ENCODE peak calls at places on chromosome 14, in seven cellular contexts. U, O, M, X, N, W and H are unnamed samples. For H3K9me3, the result is how much of the 10 kb centered on the place peaks cover.

GRCh38 chr14:21428930-21429329 is 27.0 kb downstream of the CHD8 start:
- DNase-seq in U (no peak), O (no peak), M (no peak), X (no peak), N (no peak), W (no peak), H (no peak)

GRCh38 chr14:102201369-102201748 is 61.7 kb downstream of the WDR20 start:
- DNase-seq in U (no peak), O (no peak), M (no peak), X (no peak), N (no peak), W (no peak), H (no peak)

GRCh38 chr14:71487941-71488340 is 444.3 kb upstream of the RGS6 start:
- DNase-seq in U (no peak), O (no peak), M (no peak), X (no peak), N (no peak), W (no peak), H (no peak)

GRCh38 chr14:22994762-22995275 is 12.5 kb upstream of the AJUBA start:
- DNase-seq in U (peak), O (peak), M (peak), X (peak), N (peak), W (peak), H (peak)

GRCh38 chr14:33842299-33842698 is 108.6 kb downstream of the EGLN3 start:
- DNase-seq in U (no peak), O (no peak), M (no peak), X (no peak), N (no peak), W (peak), H (peak)

GRCh38 chr14:75911883-75912282 is 69.9 kb downstream of the TGFB3 start:
- DNase-seq in U (no peak), O (no peak), M (no peak), X (no peak), N (peak), W (no peak), H (no peak)

GRCh38 chr14:70641548-70642312 is at the start of gene TTC9:
- DNase-seq in U (peak), O (no peak), M (peak), X (no peak), N (no peak), W (no peak), H (no peak)

GRCh38 chr14:72888202-72888601 is 5.7 kb downstream of the DPF3 start:
- DNase-seq in U (no peak), O (no peak), M (no peak), X (no peak), N (no peak), W (no peak), H (no peak)

GRCh38 chr14:104385189-104386135 is 194.1 kb upstream of the C14orf180 start:
- DNase-seq in U (no peak), O (no peak), M (no peak), X (no peak), N (no peak), W (no peak), H (no peak)

GRCh38 chr14:95901014-95901413 is 24.4 kb downstream of the TUNAR start:
- DNase-seq in U (no peak), O (no peak), M (no peak), X (no peak), N (no peak), W (no peak), H (no peak)

GRCh38 chr14:68328509-68328908 is 464.4 kb downstream of the ZFP36L1 start:
- DNase-seq in U (no peak), O (no peak), M (no peak), X (no peak), N (no peak), W (no peak), H (no peak)

GRCh38 chr14:34971381-34971780 is 11.4 kb upstream of the SRP54 start:
- DNase-seq in U (no peak), O (no peak), M (no peak), X (no peak), N (peak), W (no peak), H (peak)

GRCh38 chr14:83425138-83425537 is 1891.5 kb upstream of the SEL1L start:
- DNase-seq in U (no peak), O (peak), M (no peak), X (no peak), N (no peak), W (peak), H (peak)

GRCh38 chr14:68231832-68232642 is 412.5 kb downstream of the RAD51B start:
- DNase-seq in U (no peak), O (no peak), M (no peak), X (no peak), N (peak), W (peak), H (peak)

DNA sequence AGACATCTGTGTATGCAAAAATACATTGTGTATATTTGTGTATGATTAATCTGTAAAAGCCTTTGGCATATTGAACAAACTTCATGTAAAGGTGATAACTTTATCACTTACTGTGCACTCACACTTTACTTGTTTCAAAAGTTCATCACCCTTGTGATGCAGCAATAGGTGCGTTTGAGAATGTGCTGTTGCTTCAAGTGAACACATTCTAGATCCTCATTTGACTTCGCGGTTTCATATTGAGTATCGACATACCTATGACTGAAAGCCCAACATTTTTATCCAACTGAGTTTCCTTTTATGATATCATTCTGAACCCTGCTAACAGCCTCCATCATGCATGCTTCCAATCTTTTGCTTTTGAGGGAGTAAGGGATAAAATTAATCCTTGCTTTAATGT is 1086.9 kb downstream of the TMEM121 start:
- DNase-seq in U (no peak), O (no peak), M (no peak), X (no peak), N (no peak), W (no peak), H (no peak)
- H3K9me3 ChIP-seq in U (under half), O (under half), M (under half), X (under half), N (under half), W (under half), H (under half)

GRCh38 chr14:57464013-57464730 is 29.5 kb downstream of the CCDC198 start:
- DNase-seq in U (no peak), O (no peak), M (no peak), X (no peak), N (no peak), W (peak), H (peak)
- H3K4me2 ChIP-seq in U (no peak), O (no peak), M (no peak), X (no peak), N (no peak), W (peak), H (no peak)

GRCh38 chr14:99232406-99233214 is 39.4 kb downstream of the BCL11B start:
- DNase-seq in U (no peak), O (no peak), M (no peak), X (no peak), N (no peak), W (no peak), H (no peak)
- H3K9me3 ChIP-seq in U (under half), O (under half), M (under half), X (under half), N (under half), W (under half), H (under half)

GRCh38 chr14:80316426-80316825 is 105.1 kb upstream of the DIO2 start:
- DNase-seq in U (no peak), O (peak), M (no peak), X (no peak), N (no peak), W (no peak), H (no peak)

GRCh38 chr14:80310950-80311349 is 99.6 kb upstream of the DIO2 start:
- DNase-seq in U (no peak), O (no peak), M (no peak), X (no peak), N (peak), W (no peak), H (no peak)

GRCh38 chr14:80313806-80314205 is 102.5 kb upstream of the DIO2 start:
- DNase-seq in U (no peak), O (no peak), M (no peak), X (no peak), N (no peak), W (no peak), H (no peak)

GRCh38 chr14:80315681-80316080 is 104.4 kb upstream of the DIO2 start:
- DNase-seq in U (no peak), O (no peak), M (no peak), X (no peak), N (peak), W (no peak), H (no peak)
- H3K4me2 ChIP-seq in U (no peak), O (no peak), M (no peak), X (no peak), N (no peak), W (no peak), H (no peak)

GRCh38 chr14:98114122-98114895 is 1157.7 kb downstream of the BCL11B start:
- DNase-seq in U (no peak), O (no peak), M (no peak), X (no peak), N (no peak), W (no peak), H (peak)
- H3K9me3 ChIP-seq in U (under half), O (under half), M (under half), X (half or more), N (under half), W (under half), H (under half)

DNA sequence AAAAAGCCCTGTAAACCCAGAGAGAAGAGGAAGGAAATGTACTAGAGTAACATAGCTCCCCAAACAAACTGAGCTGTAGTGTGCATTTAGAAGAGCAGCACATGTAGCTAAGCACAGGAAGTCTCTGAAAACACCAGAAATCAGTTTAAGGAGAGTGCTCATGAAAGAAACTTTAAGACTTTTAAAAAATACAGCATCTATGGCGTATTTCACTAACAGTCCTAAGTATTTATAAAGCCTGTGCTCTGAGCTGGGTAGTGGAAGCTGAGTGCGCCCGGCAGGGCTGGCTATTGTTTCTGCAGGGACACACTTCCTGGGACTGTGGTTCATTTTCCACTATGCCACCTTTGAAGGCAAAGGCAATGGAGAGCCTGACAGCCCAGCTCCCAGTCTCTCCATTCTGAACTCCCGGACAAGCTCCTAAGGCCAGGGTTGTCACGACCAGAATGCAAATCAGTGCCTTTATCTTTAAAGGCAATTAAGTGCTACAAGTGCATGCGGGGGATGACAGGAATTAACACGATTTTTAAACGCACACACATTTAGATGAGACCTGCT is 45.4 kb downstream of the NIN start:
- DNase-seq in U (no peak), O (no peak), M (no peak), X (no peak), N (no peak), W (no peak), H (no peak)
- H3K4me2 ChIP-seq in U (peak), O (no peak), M (no peak), X (no peak), N (no peak), W (no peak), H (no peak)

DNA sequence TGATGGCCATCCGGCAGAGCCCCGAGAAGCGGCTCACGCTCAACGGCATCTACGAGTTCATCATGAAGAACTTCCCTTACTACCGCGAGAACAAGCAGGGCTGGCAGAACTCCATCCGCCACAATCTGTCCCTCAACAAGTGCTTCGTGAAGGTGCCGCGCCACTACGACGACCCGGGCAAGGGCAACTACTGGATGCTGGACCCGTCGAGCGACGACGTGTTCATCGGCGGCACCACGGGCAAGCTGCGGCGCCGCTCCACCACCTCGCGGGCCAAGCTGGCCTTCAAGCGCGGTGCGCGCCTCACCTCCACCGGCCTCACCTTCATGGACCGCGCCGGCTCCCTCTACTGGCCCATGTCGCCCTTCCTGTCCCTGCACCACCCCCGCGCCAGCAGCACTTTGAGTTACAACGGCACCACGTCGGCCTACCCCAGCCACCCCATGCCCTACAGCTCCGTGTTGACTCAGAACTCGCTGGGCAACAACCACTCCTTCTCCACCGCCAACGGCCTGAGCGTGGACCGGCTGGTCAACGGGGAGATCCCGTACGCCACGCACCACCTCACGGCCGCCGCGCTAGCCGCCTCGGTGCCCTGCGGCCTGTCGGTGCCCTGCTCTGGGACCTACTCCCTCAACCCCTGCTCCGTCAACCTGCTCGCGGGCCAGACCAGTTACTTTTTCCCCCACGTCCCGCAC is 1.4 kb downstream of the FOXG1 start:
- DNase-seq in U (no peak), O (no peak), M (peak), X (no peak), N (no peak), W (no peak), H (no peak)
- H3K9me3 ChIP-seq in U (under half), O (under half), M (under half), X (under half), N (under half), W (under half), H (under half)